ENCODE peak calls at places on chromosomes 2 and 18, in seven cellular contexts. One of them, this sample, is unnamed.

GRCh38 chr2:10375570-10376266 is 72.4 kb downstream of the ODC1 start:
- DNase-seq in AG09319: no peak
- DNase-seq in activated T-cell treated with anti-CD3 and anti-CD28 coated beads for 1 hour: no peak
- DNase-seq in ELR: no peak
- DNase-seq in activated CD4-positive, alpha-beta T cell treated with anti-CD3 and anti-CD28 coated beads for 1 hour: no peak
- DNase-seq in neural progenitor cell: peak
- DNase-seq in osteocyte: no peak
- DNase-seq in this sample: no peak

GRCh38 chr2:96085541-96086355 is 30.6 kb downstream of the ADRA2B start:
- DNase-seq in AG09319: no peak
- DNase-seq in activated T-cell treated with anti-CD3 and anti-CD28 coated beads for 1 hour: no peak
- DNase-seq in ELR: peak
- DNase-seq in activated CD4-positive, alpha-beta T cell treated with anti-CD3 and anti-CD28 coated beads for 1 hour: peak
- DNase-seq in neural progenitor cell: no peak
- DNase-seq in osteocyte: peak
- DNase-seq in this sample: peak

GRCh38 chr2:240791821-240792657 is 28.0 kb downstream of the KIF1A start:
- DNase-seq in AG09319: no peak
- DNase-seq in activated T-cell treated with anti-CD3 and anti-CD28 coated beads for 1 hour: no peak
- DNase-seq in ELR: no peak
- DNase-seq in activated CD4-positive, alpha-beta T cell treated with anti-CD3 and anti-CD28 coated beads for 1 hour: no peak
- DNase-seq in neural progenitor cell: peak
- DNase-seq in osteocyte: no peak
- DNase-seq in this sample: no peak

GRCh38 chr2:78408795-78409118 is 616.7 kb upstream of the REG3G start:
- DNase-seq in AG09319: no peak
- DNase-seq in activated T-cell treated with anti-CD3 and anti-CD28 coated beads for 1 hour: no peak
- DNase-seq in ELR: no peak
- DNase-seq in activated CD4-positive, alpha-beta T cell treated with anti-CD3 and anti-CD28 coated beads for 1 hour: no peak
- DNase-seq in neural progenitor cell: no peak
- DNase-seq in osteocyte: no peak
- DNase-seq in this sample: no peak

GRCh38 chr18:4836146-4836545 is 360.9 kb downstream of the AKAIN1 start:
- DNase-seq in AG09319: no peak
- DNase-seq in activated T-cell treated with anti-CD3 and anti-CD28 coated beads for 1 hour: no peak
- DNase-seq in ELR: no peak
- DNase-seq in activated CD4-positive, alpha-beta T cell treated with anti-CD3 and anti-CD28 coated beads for 1 hour: no peak
- DNase-seq in neural progenitor cell: no peak
- DNase-seq in osteocyte: no peak
- DNase-seq in this sample: no peak

GRCh38 chr2:9417725-9418124 is 5.6 kb downstream of the ITGB1BP1 start:
- DNase-seq in AG09319: no peak
- DNase-seq in activated T-cell treated with anti-CD3 and anti-CD28 coated beads for 1 hour: no peak
- DNase-seq in ELR: no peak
- DNase-seq in activated CD4-positive, alpha-beta T cell treated with anti-CD3 and anti-CD28 coated beads for 1 hour: no peak
- DNase-seq in neural progenitor cell: no peak
- DNase-seq in osteocyte: no peak
- DNase-seq in this sample: no peak

GRCh38 chr2:235390108-235390815 is 103.6 kb upstream of the AGAP1 start:
- DNase-seq in AG09319: no peak
- DNase-seq in activated T-cell treated with anti-CD3 and anti-CD28 coated beads for 1 hour: peak
- DNase-seq in ELR: peak
- DNase-seq in activated CD4-positive, alpha-beta T cell treated with anti-CD3 and anti-CD28 coated beads for 1 hour: no peak
- DNase-seq in neural progenitor cell: no peak
- DNase-seq in osteocyte: no peak
- DNase-seq in this sample: no peak

GRCh38 chr2:3480352-3481010 is 38.9 kb downstream of the ADI1 start:
- DNase-seq in AG09319: no peak
- DNase-seq in activated T-cell treated with anti-CD3 and anti-CD28 coated beads for 1 hour: no peak
- DNase-seq in ELR: no peak
- DNase-seq in activated CD4-positive, alpha-beta T cell treated with anti-CD3 and anti-CD28 coated beads for 1 hour: no peak
- DNase-seq in neural progenitor cell: no peak
- DNase-seq in osteocyte: no peak
- DNase-seq in this sample: no peak

GRCh38 chr2:41932241-41933034 is 115.4 kb upstream of the PKDCC start:
- DNase-seq in AG09319: peak
- DNase-seq in activated T-cell treated with anti-CD3 and anti-CD28 coated beads for 1 hour: no peak
- DNase-seq in ELR: peak
- DNase-seq in activated CD4-positive, alpha-beta T cell treated with anti-CD3 and anti-CD28 coated beads for 1 hour: no peak
- DNase-seq in neural progenitor cell: no peak
- DNase-seq in osteocyte: peak
- DNase-seq in this sample: no peak

GRCh38 chr18:11927497-11927896 is 19.4 kb upstream of the MPPE1 start:
- DNase-seq in AG09319: no peak
- DNase-seq in activated T-cell treated with anti-CD3 and anti-CD28 coated beads for 1 hour: no peak
- DNase-seq in ELR: no peak
- DNase-seq in activated CD4-positive, alpha-beta T cell treated with anti-CD3 and anti-CD28 coated beads for 1 hour: no peak
- DNase-seq in neural progenitor cell: no peak
- DNase-seq in osteocyte: no peak
- DNase-seq in this sample: no peak

GRCh38 chr2:69253893-69254292 is 133.1 kb downstream of the GFPT1 start:
- DNase-seq in AG09319: peak
- DNase-seq in activated T-cell treated with anti-CD3 and anti-CD28 coated beads for 1 hour: no peak
- DNase-seq in ELR: peak
- DNase-seq in activated CD4-positive, alpha-beta T cell treated with anti-CD3 and anti-CD28 coated beads for 1 hour: no peak
- DNase-seq in neural progenitor cell: no peak
- DNase-seq in osteocyte: no peak
- DNase-seq in this sample: no peak

GRCh38 chr2:66446178-66446860 is 11.4 kb downstream of the MEIS1 start:
- DNase-seq in AG09319: no peak
- DNase-seq in activated T-cell treated with anti-CD3 and anti-CD28 coated beads for 1 hour: no peak
- DNase-seq in ELR: peak
- DNase-seq in activated CD4-positive, alpha-beta T cell treated with anti-CD3 and anti-CD28 coated beads for 1 hour: no peak
- DNase-seq in neural progenitor cell: peak
- DNase-seq in osteocyte: no peak
- DNase-seq in this sample: no peak

GRCh38 chr18:13500891-13501887 is 225.2 kb downstream of the FAM210A start:
- DNase-seq in AG09319: no peak
- DNase-seq in activated T-cell treated with anti-CD3 and anti-CD28 coated beads for 1 hour: no peak
- DNase-seq in ELR: no peak
- DNase-seq in activated CD4-positive, alpha-beta T cell treated with anti-CD3 and anti-CD28 coated beads for 1 hour: no peak
- DNase-seq in neural progenitor cell: no peak
- DNase-seq in osteocyte: no peak
- DNase-seq in this sample: no peak

GRCh38 chr18:2411381-2411977 is 159.8 kb downstream of the METTL4 start:
- DNase-seq in AG09319: no peak
- DNase-seq in activated T-cell treated with anti-CD3 and anti-CD28 coated beads for 1 hour: no peak
- DNase-seq in ELR: peak
- DNase-seq in activated CD4-positive, alpha-beta T cell treated with anti-CD3 and anti-CD28 coated beads for 1 hour: no peak
- DNase-seq in neural progenitor cell: no peak
- DNase-seq in osteocyte: no peak
- DNase-seq in this sample: no peak

GRCh38 chr2:177328056-177328455 is 63.5 kb upstream of the NFE2L2 start:
- DNase-seq in AG09319: no peak
- DNase-seq in activated T-cell treated with anti-CD3 and anti-CD28 coated beads for 1 hour: no peak
- DNase-seq in ELR: peak
- DNase-seq in activated CD4-positive, alpha-beta T cell treated with anti-CD3 and anti-CD28 coated beads for 1 hour: no peak
- DNase-seq in neural progenitor cell: no peak
- DNase-seq in osteocyte: no peak
- DNase-seq in this sample: no peak

GRCh38 chr2:158894078-158894477 is 74.4 kb upstream of the TANC1 start:
- DNase-seq in AG09319: no peak
- DNase-seq in activated T-cell treated with anti-CD3 and anti-CD28 coated beads for 1 hour: no peak
- DNase-seq in ELR: peak
- DNase-seq in activated CD4-positive, alpha-beta T cell treated with anti-CD3 and anti-CD28 coated beads for 1 hour: no peak
- DNase-seq in neural progenitor cell: no peak
- DNase-seq in osteocyte: no peak
- DNase-seq in this sample: no peak

GRCh38 chr2:207122914-207123744 is 42.6 kb downstream of the KLF7 start:
- DNase-seq in AG09319: no peak
- DNase-seq in activated T-cell treated with anti-CD3 and anti-CD28 coated beads for 1 hour: no peak
- DNase-seq in ELR: no peak
- DNase-seq in activated CD4-positive, alpha-beta T cell treated with anti-CD3 and anti-CD28 coated beads for 1 hour: peak
- DNase-seq in neural progenitor cell: no peak
- DNase-seq in osteocyte: no peak
- DNase-seq in this sample: no peak

GRCh38 chr2:19801367-19802087 is 100.3 kb downstream of the TTC32 start:
- DNase-seq in AG09319: peak
- DNase-seq in activated T-cell treated with anti-CD3 and anti-CD28 coated beads for 1 hour: no peak
- DNase-seq in ELR: peak
- DNase-seq in activated CD4-positive, alpha-beta T cell treated with anti-CD3 and anti-CD28 coated beads for 1 hour: no peak
- DNase-seq in neural progenitor cell: no peak
- DNase-seq in osteocyte: peak
- DNase-seq in this sample: no peak

GRCh38 chr2:32168513-32168912 is 2.8 kb downstream of the SLC30A6 start:
- DNase-seq in AG09319: no peak
- DNase-seq in activated T-cell treated with anti-CD3 and anti-CD28 coated beads for 1 hour: no peak
- DNase-seq in ELR: no peak
- DNase-seq in activated CD4-positive, alpha-beta T cell treated with anti-CD3 and anti-CD28 coated beads for 1 hour: no peak
- DNase-seq in neural progenitor cell: peak
- DNase-seq in osteocyte: no peak
- DNase-seq in this sample: no peak

GRCh38 chr2:6653281-6653750 is 212.4 kb downstream of the CMPK2 start:
- DNase-seq in AG09319: no peak
- DNase-seq in activated T-cell treated with anti-CD3 and anti-CD28 coated beads for 1 hour: no peak
- DNase-seq in ELR: no peak
- DNase-seq in activated CD4-positive, alpha-beta T cell treated with anti-CD3 and anti-CD28 coated beads for 1 hour: no peak
- DNase-seq in neural progenitor cell: no peak
- DNase-seq in osteocyte: no peak
- DNase-seq in this sample: no peak

GRCh38 chr18:8890957-8891464 is 185.7 kb downstream of the MTCL1 start:
- DNase-seq in AG09319: peak
- DNase-seq in activated T-cell treated with anti-CD3 and anti-CD28 coated beads for 1 hour: no peak
- DNase-seq in ELR: peak
- DNase-seq in activated CD4-positive, alpha-beta T cell treated with anti-CD3 and anti-CD28 coated beads for 1 hour: no peak
- DNase-seq in neural progenitor cell: peak
- DNase-seq in osteocyte: no peak
- DNase-seq in this sample: no peak

GRCh38 chr2:17628349-17629261 is 88.1 kb downstream of the VSNL1 start:
- DNase-seq in AG09319: no peak
- DNase-seq in activated T-cell treated with anti-CD3 and anti-CD28 coated beads for 1 hour: no peak
- DNase-seq in ELR: no peak
- DNase-seq in activated CD4-positive, alpha-beta T cell treated with anti-CD3 and anti-CD28 coated beads for 1 hour: no peak
- DNase-seq in neural progenitor cell: no peak
- DNase-seq in osteocyte: no peak
- DNase-seq in this sample: no peak

GRCh38 chr2:55231546-55232083 is 478 bp downstream of the CLHC1 start:
- DNase-seq in AG09319: no peak
- DNase-seq in activated T-cell treated with anti-CD3 and anti-CD28 coated beads for 1 hour: no peak
- DNase-seq in ELR: peak
- DNase-seq in activated CD4-positive, alpha-beta T cell treated with anti-CD3 and anti-CD28 coated beads for 1 hour: no peak
- DNase-seq in neural progenitor cell: no peak
- DNase-seq in osteocyte: no peak
- DNase-seq in this sample: no peak

GRCh38 chr2:10028988-10029874 is 14.1 kb upstream of the KLF11 start:
- DNase-seq in AG09319: no peak
- DNase-seq in activated T-cell treated with anti-CD3 and anti-CD28 coated beads for 1 hour: peak
- DNase-seq in ELR: no peak
- DNase-seq in activated CD4-positive, alpha-beta T cell treated with anti-CD3 and anti-CD28 coated beads for 1 hour: no peak
- DNase-seq in neural progenitor cell: peak
- DNase-seq in osteocyte: no peak
- DNase-seq in this sample: peak

GRCh38 chr2:222307138-222307756 is 8.4 kb upstream of the PAX3 start:
- DNase-seq in AG09319: no peak
- DNase-seq in activated T-cell treated with anti-CD3 and anti-CD28 coated beads for 1 hour: no peak
- DNase-seq in ELR: peak
- DNase-seq in activated CD4-positive, alpha-beta T cell treated with anti-CD3 and anti-CD28 coated beads for 1 hour: no peak
- DNase-seq in neural progenitor cell: peak
- DNase-seq in osteocyte: no peak
- DNase-seq in this sample: no peak

GRCh38 chr2:16727256-16727655 is 61.6 kb upstream of the CYRIA start:
- DNase-seq in AG09319: no peak
- DNase-seq in activated T-cell treated with anti-CD3 and anti-CD28 coated beads for 1 hour: no peak
- DNase-seq in ELR: no peak
- DNase-seq in activated CD4-positive, alpha-beta T cell treated with anti-CD3 and anti-CD28 coated beads for 1 hour: no peak
- DNase-seq in neural progenitor cell: no peak
- DNase-seq in osteocyte: no peak
- DNase-seq in this sample: no peak

GRCh38 chr2:49978341-49978740 is 824.0 kb upstream of the FSHR start:
- DNase-seq in AG09319: no peak
- DNase-seq in activated T-cell treated with anti-CD3 and anti-CD28 coated beads for 1 hour: no peak
- DNase-seq in ELR: no peak
- DNase-seq in activated CD4-positive, alpha-beta T cell treated with anti-CD3 and anti-CD28 coated beads for 1 hour: no peak
- DNase-seq in neural progenitor cell: peak
- DNase-seq in osteocyte: no peak
- DNase-seq in this sample: no peak

GRCh38 chr2:73736378-73736777 is 767 bp downstream of the TPRKB start:
- DNase-seq in AG09319: no peak
- DNase-seq in activated T-cell treated with anti-CD3 and anti-CD28 coated beads for 1 hour: no peak
- DNase-seq in ELR: peak
- DNase-seq in activated CD4-positive, alpha-beta T cell treated with anti-CD3 and anti-CD28 coated beads for 1 hour: no peak
- DNase-seq in neural progenitor cell: no peak
- DNase-seq in osteocyte: no peak
- DNase-seq in this sample: no peak

GRCh38 chr2:12057436-12058166 is 311.2 kb downstream of the LPIN1 start:
- DNase-seq in AG09319: no peak
- DNase-seq in activated T-cell treated with anti-CD3 and anti-CD28 coated beads for 1 hour: peak
- DNase-seq in ELR: peak
- DNase-seq in activated CD4-positive, alpha-beta T cell treated with anti-CD3 and anti-CD28 coated beads for 1 hour: peak
- DNase-seq in neural progenitor cell: no peak
- DNase-seq in osteocyte: no peak
- DNase-seq in this sample: peak